ENCODE peak calls at places on chromosomes 2 and 18, in seven cellular contexts. G is IMR-90, N is H9, O is mesendoderm, W is neuronal stem cell, Y is H1, F is mesenchymal stem cell. X is an unnamed sample.

GRCh38 chr2:51013060-51013746 is 18.7 kb downstream of the NRXN1 start:
- DNase-seq in G (peak), O (peak), Y (no peak), F (no peak), W (peak), N (peak), X (no peak)

GRCh38 chr18:10298346-10298745 is 156.1 kb upstream of the APCDD1 start:
- DNase-seq in G (no peak), O (no peak), N (no peak), F (no peak), Y (no peak), W (no peak), X (no peak)

GRCh38 chr2:181241366-181241765 is 215.8 kb upstream of the ITGA4 start:
- DNase-seq in G (no peak), O (no peak), F (no peak), N (no peak), W (no peak), Y (no peak), X (no peak)

GRCh38 chr2:161332568-161332967 is 24.3 kb downstream of the PSMD14 start:
- DNase-seq in Y (no peak), O (no peak), N (no peak), F (no peak), G (no peak), W (no peak), X (no peak)

GRCh38 chr2:165293439-165294420 is 54.5 kb downstream of the SCN2A start:
- DNase-seq in F (peak), N (peak), Y (peak), O (peak), W (peak), G (peak), X (peak)

GRCh38 chr2:189982087-189982486 is 80.4 kb downstream of the MSTN start:
- DNase-seq in O (no peak), Y (no peak), G (no peak), F (no peak), N (no peak), W (no peak), X (no peak)

GRCh38 chr2:48852938-48853337 is 97.4 kb upstream of the LHCGR start:
- DNase-seq in N (no peak), W (no peak), O (no peak), G (peak), Y (no peak), F (peak), X (peak)

GRCh38 chr18:63319383-63320040 is at the start of gene BCL2:
- DNase-seq in Y (no peak), F (peak), G (peak), W (no peak), O (peak), N (peak), X (no peak)

GRCh38 chr18:38759457-38759856 is 1193.9 kb upstream of the CELF4 start:
- DNase-seq in W (no peak), F (no peak), N (no peak), O (no peak), Y (no peak), G (no peak), X (no peak)

GRCh38 chr18:52152036-52152435 is 188.0 kb upstream of the DCC start:
- DNase-seq in G (no peak), O (no peak), Y (no peak), F (no peak), N (no peak), W (no peak), X (no peak)

GRCh38 chr2:240789051-240789453 is 31.0 kb downstream of the KIF1A start:
- DNase-seq in N (no peak), W (no peak), G (no peak), Y (no peak), O (no peak), F (no peak), X (no peak)

GRCh38 chr2:186751790-186752189 is 57.9 kb downstream of the FAM171B start:
- DNase-seq in Y (no peak), O (peak), G (no peak), W (no peak), F (no peak), N (no peak), X (no peak)

GRCh38 chr18:23237524-23238151 is 102.4 kb downstream of the CABLES1 start:
- DNase-seq in G (peak), N (peak), W (no peak), O (peak), F (peak), Y (no peak), X (peak)

GRCh38 chr2:167794554-167795255 is 452.7 kb downstream of the STK39 start:
- DNase-seq in F (no peak), N (no peak), W (no peak), Y (no peak), O (no peak), G (no peak), X (no peak)

GRCh38 chr2:240298316-240298790 is 137.1 kb upstream of the GPC1 start:
- DNase-seq in O (no peak), W (no peak), Y (no peak), G (no peak), N (no peak), F (no peak), X (no peak)

GRCh38 chr2:106701134-106701994 is 184.6 kb downstream of the ST6GAL2 start:
- DNase-seq in N (no peak), W (no peak), Y (no peak), G (no peak), O (peak), F (no peak), X (peak)

GRCh38 chr2:12970861-12971260 is 254.1 kb downstream of the TRIB2 start:
- DNase-seq in G (peak), Y (no peak), N (no peak), W (no peak), O (no peak), F (peak), X (no peak)

GRCh38 chr2:171083426-171083825 is 77.3 kb downstream of the TLK1 start:
- DNase-seq in W (no peak), G (no peak), O (no peak), N (no peak), F (no peak), Y (no peak), X (no peak)

GRCh38 chr2:232587527-232587926 is 37.0 kb downstream of the EIF4E2 start:
- DNase-seq in W (no peak), F (no peak), O (no peak), N (no peak), G (no peak), Y (no peak), X (no peak)
- H3K23ac ChIP-seq in W (no peak), F (no peak), O (no peak), N (no peak), G (no peak), Y (no peak), X (no peak)

GRCh38 chr2:9030882-9031645 is 27.6 kb upstream of the MBOAT2 start:
- DNase-seq in G (peak), O (no peak), Y (no peak), F (peak), W (no peak), N (no peak), X (no peak)
- H3K4me2 ChIP-seq in G (peak), O (no peak), Y (no peak), F (no peak), W (no peak), N (no peak), X (no peak)

GRCh38 chr2:86253424-86253823 is 54.2 kb downstream of the MRPL35 start:
- DNase-seq in O (no peak), W (no peak), Y (no peak), N (no peak), F (no peak), G (no peak), X (no peak)
- H3K23ac ChIP-seq in O (no peak), W (no peak), Y (no peak), N (no peak), F (no peak), G (no peak), X (no peak)

GRCh38 chr2:24886640-24887324 is 33.3 kb downstream of the ADCY3 start:
- DNase-seq in N (no peak), F (peak), Y (no peak), W (no peak), G (peak), O (no peak), X (peak)
- H3K4me2 ChIP-seq in N (no peak), F (no peak), Y (no peak), W (no peak), G (peak), O (no peak), X (no peak)

GRCh38 chr2:70596739-70597138 is 43.1 kb upstream of the TGFA start:
- DNase-seq in Y (no peak), G (no peak), W (no peak), O (no peak), N (no peak), F (peak), X (no peak)
- H3K23ac ChIP-seq in Y (no peak), G (no peak), W (no peak), O (no peak), N (no peak), F (no peak), X (no peak)

GRCh38 chr2:219094171-219094570 is 33.5 kb upstream of the IHH start:
- DNase-seq in G (no peak), N (no peak), Y (no peak), F (no peak), O (no peak), W (no peak), X (no peak)
- H3K4me2 ChIP-seq in G (no peak), N (no peak), Y (no peak), F (no peak), O (no peak), W (no peak), X (no peak)

GRCh38 chr2:2791606-2792005 is 460.5 kb upstream of the MYT1L start:
- DNase-seq in O (no peak), N (no peak), F (no peak), W (no peak), Y (no peak), G (no peak), X (no peak)
- H3K23ac ChIP-seq in O (no peak), N (no peak), F (no peak), W (no peak), Y (no peak), G (no peak), X (no peak)

DNA sequence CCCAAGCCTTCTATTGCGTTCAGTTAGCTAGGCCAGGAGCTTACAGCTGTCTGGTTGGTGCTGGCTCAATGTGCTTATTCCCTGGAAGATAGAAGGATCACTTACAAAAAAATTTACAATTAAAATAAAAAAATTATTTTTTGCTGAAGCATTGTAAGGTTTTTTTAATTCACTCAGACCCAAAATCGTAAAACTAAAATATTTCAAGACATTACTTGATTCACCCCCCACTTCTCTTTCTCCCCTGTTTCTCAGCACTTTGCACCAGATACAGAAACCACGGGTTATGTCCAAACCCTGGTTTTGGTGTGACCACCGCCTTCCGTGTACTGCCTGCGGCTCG is 901 bp upstream of the PTPRM start:
- DNase-seq in O (no peak), G (no peak), Y (no peak), W (no peak), N (no peak), F (no peak), X (no peak)
- H3K4me2 ChIP-seq in O (peak), G (peak), Y (peak), W (peak), N (peak), F (peak), X (peak)

GRCh38 chr2:75808793-75809535 is 98.2 kb upstream of the GCFC2 start:
- DNase-seq in W (no peak), Y (no peak), G (no peak), N (no peak), F (no peak), O (no peak), X (peak)
- H3K23ac ChIP-seq in W (no peak), Y (no peak), G (no peak), N (no peak), F (no peak), O (no peak), X (no peak)